ENCODE peak calls at places on chromosomes 12 and 14, in seven cellular contexts. J, R, F, N, L, S and I are unnamed samples.

GRCh38 chr12:28708918-28709371 is 440.1 kb upstream of the FAR2 start:
- DNase-seq in J (no peak), L (no peak), R (no peak), S (peak; percentile 60), N (peak; percentile 61), F (no peak), I (no peak)

GRCh38 chr14:20707622-20708021 is 19.1 kb downstream of the ANG start:
- DNase-seq in S (no peak), J (no peak), R (no peak), F (no peak), N (no peak), L (no peak), I (no peak)

GRCh38 chr14:83197271-83197670 is 1663.6 kb upstream of the SEL1L start:
- DNase-seq in N (no peak), L (no peak), J (no peak), S (no peak), F (no peak), R (no peak), I (no peak)

GRCh38 chr12:55745361-55746146 is 2.6 kb downstream of the GDF11 start:
- DNase-seq in J (peak; percentile 58), F (no peak), L (no peak), S (no peak), N (no peak), R (no peak), I (no peak)

GRCh38 chr12:22415342-22416309 is 81.1 kb upstream of the ST8SIA1 start:
- DNase-seq in S (no peak), L (no peak), F (no peak), R (no peak), N (no peak), J (no peak), I (no peak)

GRCh38 chr12:16136206-16136605 is 141.3 kb downstream of the SLC15A5 start:
- DNase-seq in J (no peak), L (no peak), F (no peak), N (no peak), S (no peak), R (no peak), I (no peak)

GRCh38 chr12:3125674-3126073 is 48.5 kb downstream of the TSPAN9 start:
- DNase-seq in R (no peak), N (no peak), F (no peak), L (no peak), J (no peak), S (no peak), I (no peak)

GRCh38 chr14:26017270-26017669 is 580.6 kb downstream of the NOVA1 start:
- DNase-seq in R (no peak), N (no peak), F (no peak), J (no peak), L (no peak), S (no peak), I (no peak)

GRCh38 chr12:100566887-100567637 is 6.4 kb upstream of the GAS2L3 start:
- DNase-seq in F (no peak), J (no peak), S (no peak), N (peak; percentile 34), R (no peak), L (no peak), I (peak; percentile 31)

GRCh38 chr12:90854136-90854689 is 100.8 kb downstream of the CCER1 start:
- DNase-seq in L (no peak), F (peak; percentile 1), S (no peak), N (peak; percentile 63), J (no peak), R (no peak), I (no peak)

DNA sequence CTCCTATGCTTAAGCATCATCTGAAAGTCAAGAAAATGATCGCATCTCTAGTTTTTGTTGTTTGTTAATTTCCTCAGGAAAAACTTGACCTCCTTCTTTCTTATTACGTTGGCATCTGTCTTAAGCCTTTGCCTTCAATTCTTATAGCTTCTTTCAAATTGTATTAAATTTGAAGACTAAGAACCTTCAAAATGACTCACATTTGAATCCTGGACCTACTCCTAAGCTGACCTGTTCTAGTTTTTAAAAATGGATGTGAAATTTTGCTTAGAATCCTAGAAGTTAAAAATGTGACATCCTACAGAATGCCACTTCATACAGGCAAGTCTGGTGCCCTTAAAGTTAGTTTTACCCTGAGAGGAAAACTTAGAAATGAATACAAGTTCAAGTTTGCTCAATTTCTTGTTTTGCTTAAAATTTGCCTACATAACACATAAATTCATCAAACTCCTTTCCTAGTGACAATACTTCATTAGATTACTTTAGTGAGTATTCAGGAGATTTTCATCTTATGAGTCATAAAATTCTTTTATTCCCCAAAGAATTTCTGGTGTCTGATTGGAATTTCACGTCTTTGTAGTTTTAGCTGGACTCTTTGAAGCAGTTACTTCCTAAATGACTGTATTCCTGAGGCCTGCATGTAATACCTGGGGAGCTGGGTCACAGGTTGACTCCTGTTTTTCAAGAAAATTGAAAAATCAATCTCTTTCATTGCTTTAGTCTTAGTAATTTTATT is 152.3 kb downstream of the MSRB3 start:
- DNase-seq in L (no peak), R (no peak), N (peak; percentile 63), S (no peak), F (no peak), J (no peak), I (no peak)
- TF ChIP-seq POLR2A in L (no peak), R (no peak), N (no peak), S (no peak), F (no peak), J (no peak), I (no peak)

GRCh38 chr12:6765634-6766581 is at the start of gene PTMS:
- DNase-seq in N (peak; percentile 92), S (peak; percentile 86), L (peak; percentile 95), F (no peak), R (peak; percentile 84), J (peak; percentile 82), I (no peak)
- TF ChIP-seq POLR2A in N (peak; percentile 91), S (peak; percentile 41), L (peak; percentile 69), F (no peak), R (peak; percentile 49), J (peak; percentile 63), I (peak; percentile 53)

GRCh38 chr12:12511021-12511783 is 51.5 kb downstream of the DUSP16 start:
- DNase-seq in F (no peak), N (peak; percentile 12), R (no peak), S (no peak), L (no peak), J (no peak), I (no peak)
- TF ChIP-seq POLR2A in F (no peak), N (no peak), R (no peak), S (no peak), L (no peak), J (no peak), I (no peak)

GRCh38 chr14:34994668-34995067 is 11.9 kb downstream of the SRP54 start:
- DNase-seq in R (no peak), L (no peak), J (no peak), N (no peak), S (no peak), F (no peak), I (no peak)

GRCh38 chr14:34993444-34993843 is 10.7 kb downstream of the SRP54 start:
- DNase-seq in N (no peak), F (no peak), R (no peak), S (no peak), J (no peak), L (no peak), I (no peak)

GRCh38 chr14:34987180-34987579 is 4.4 kb downstream of the SRP54 start:
- DNase-seq in R (no peak), J (no peak), F (no peak), L (no peak), S (no peak), N (no peak), I (no peak)

GRCh38 chr14:34985740-34986139 is 2.9 kb downstream of the SRP54 start:
- DNase-seq in F (no peak), L (no peak), R (no peak), S (no peak), J (no peak), N (no peak), I (no peak)

DNA sequence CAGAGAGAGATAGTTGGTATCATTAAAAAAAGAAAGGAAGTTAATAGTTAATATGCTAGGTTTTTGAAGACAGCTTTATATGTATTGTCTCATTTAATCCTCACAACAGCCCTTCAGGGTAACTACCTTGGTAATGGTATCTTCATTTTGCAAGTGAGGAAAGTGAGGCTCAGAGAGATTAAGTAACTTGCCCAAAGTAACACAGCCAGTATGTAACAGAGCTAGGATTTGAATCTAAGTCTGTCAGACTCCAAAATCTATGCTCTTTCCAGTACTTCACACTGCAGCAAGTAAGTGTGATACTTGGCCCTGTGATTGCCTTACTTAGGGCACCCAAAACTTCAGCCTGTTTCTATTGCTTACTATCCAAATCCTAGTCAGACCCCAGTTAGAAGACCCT is 7.0 kb downstream of the SRP54 start:
- DNase-seq in S (no peak), F (no peak), R (no peak), J (no peak), L (no peak), N (no peak), I (no peak)
- TF ChIP-seq POLR2A in S (no peak), F (no peak), R (no peak), J (no peak), L (no peak), N (no peak), I (no peak)